ENCODE peak calls at places on chromosomes 4 and X, in seven cellular contexts. T, M, R, G, X, E and P are unnamed samples.
A peak's percentile ranks its signal among the peaks of the same experiment; 100 is the strongest.

GRCh38 chrX:8044861-8045434 is 117.7 kb upstream of the PNPLA4 start:
- DNase-seq in T (no peak), M (no peak), R (no peak), G (peak; percentile 11), X (no peak), E (no peak), P (no peak)

GRCh38 chrX:13658602-13659001 is 5.7 kb downstream of the TCEANC start:
- DNase-seq in E (peak; percentile 60), G (peak; percentile 51), T (peak; percentile 84), X (no peak), R (peak; percentile 49), M (no peak), P (peak; percentile 26)

GRCh38 chrX:148633509-148633908 is 133.1 kb downstream of the AFF2 start:
- DNase-seq in T (no peak), X (no peak), R (no peak), E (no peak), M (no peak), G (no peak), P (no peak)

GRCh38 chrX:115560211-115560977 is 580 bp upstream of the PLS3 start:
- DNase-seq in R (no peak), M (no peak), X (no peak), T (peak; percentile 71), E (peak; percentile 79), G (peak; percentile 81), P (no peak)

GRCh38 chr4:576245-576821 is at the start of gene TMEM271:
- DNase-seq in G (no peak), T (no peak), M (no peak), X (no peak), E (no peak), R (no peak), P (no peak)

GRCh38 chr4:2301806-2302205 is 39.9 kb upstream of the MXD4 start:
- DNase-seq in X (no peak), G (no peak), E (no peak), R (no peak), T (no peak), M (no peak), P (no peak)

GRCh38 chr4:84028340-84028739 is 470.8 kb downstream of the NKX6-1 start:
- DNase-seq in M (no peak), E (no peak), T (no peak), G (no peak), R (no peak), X (no peak), P (no peak)

GRCh38 chrX:36978886-36979285 is 29.3 kb upstream of the FAM47C start:
- DNase-seq in M (no peak), X (no peak), G (peak; percentile 31), E (no peak), T (peak; percentile 0), R (peak; percentile 0), P (no peak)

GRCh38 chr4:22202351-22203343 is 254.1 kb upstream of the KCNIP4 start:
- DNase-seq in T (peak; percentile 83), X (peak; percentile 38), R (no peak), M (no peak), E (peak; percentile 18), G (peak; percentile 70), P (no peak)

GRCh38 chr4:55397521-55398321 is 2.0 kb downstream of the TMEM165 start:
- DNase-seq in R (peak; percentile 81), X (no peak), E (peak; percentile 28), G (peak; percentile 86), T (peak; percentile 89), M (no peak), P (no peak)

GRCh38 chrX:150696836-150697235 is 3.6 kb downstream of the MTMR1 start:
- DNase-seq in M (no peak), R (no peak), T (no peak), E (no peak), X (no peak), G (no peak), P (no peak)

GRCh38 chr4:145840162-145840768 is 98.4 kb downstream of the ZNF827 start:
- DNase-seq in M (no peak), R (peak; percentile 53), E (peak; percentile 33), T (peak; percentile 59), G (peak; percentile 33), X (no peak), P (peak; percentile 43)

GRCh38 chrX:119118780-119119395 is 8.7 kb downstream of the KIAA1210 start:
- DNase-seq in T (peak; percentile 56), M (peak; percentile 30), R (peak; percentile 27), X (peak; percentile 32), E (peak; percentile 53), G (peak; percentile 8), P (peak; percentile 5)

GRCh38 chr4:102869569-102870227 is 906 bp downstream of the CISD2 start:
- DNase-seq in M (no peak), T (no peak), E (no peak), X (no peak), G (no peak), R (no peak), P (peak; percentile 33)

GRCh38 chr4:127229866-127230608 is 402.7 kb upstream of the INTU start:
- DNase-seq in G (no peak), X (no peak), E (no peak), R (peak; percentile 45), M (no peak), T (no peak), P (no peak)

GRCh38 chr4:90181644-90182043 is 54.5 kb downstream of the CCSER1 start:
- DNase-seq in T (no peak), X (no peak), G (peak; percentile 2), E (peak; percentile 44), R (no peak), M (no peak), P (no peak)

GRCh38 chr4:147201016-147201415 is 255.4 kb upstream of the TTC29 start:
- DNase-seq in G (no peak), T (no peak), M (no peak), E (no peak), R (no peak), X (no peak), P (no peak)

GRCh38 chrX:107747596-107748161 is 27.9 kb downstream of the TSC22D3 start:
- DNase-seq in R (peak; percentile 52), G (peak; percentile 73), M (no peak), E (peak; percentile 58), X (peak; percentile 22), T (peak; percentile 59), P (no peak)

GRCh38 chr4:140071806-140072205 is 82.2 kb downstream of the MAML3 start:
- DNase-seq in R (peak; percentile 99), G (peak; percentile 75), X (peak; percentile 33), E (no peak), T (peak; percentile 80), M (peak; percentile 49), P (peak; percentile 30)

GRCh38 chr4:152651473-152652060 is 28.2 kb downstream of the TMEM154 start:
- DNase-seq in X (no peak), T (no peak), M (no peak), R (no peak), G (no peak), E (no peak), P (no peak)

GRCh38 chrX:153641575-153642312 is 5.3 kb upstream of the DUSP9 start:
- DNase-seq in M (no peak), X (no peak), R (no peak), T (no peak), G (no peak), E (peak; percentile 37), P (no peak)

GRCh38 chrX:141258080-141258479 is 15.8 kb upstream of the SPANXC start:
- DNase-seq in R (no peak), T (no peak), M (no peak), X (no peak), E (no peak), G (no peak), P (no peak)

GRCh38 chr4:154960476-154960875 is 179.4 kb downstream of the RBM46 start:
- DNase-seq in M (no peak), E (no peak), G (no peak), X (no peak), T (no peak), R (no peak), P (no peak)

GRCh38 chr4:121898150-121898549 is 27.9 kb upstream of the BBS7 start:
- DNase-seq in M (no peak), G (peak; percentile 8), E (no peak), X (peak; percentile 12), R (no peak), T (no peak), P (no peak)

GRCh38 chr4:55143858-55144257 is 18.5 kb upstream of the KDR start:
- DNase-seq in X (no peak), R (no peak), T (no peak), G (peak; percentile 19), M (no peak), E (no peak), P (no peak)

GRCh38 chrX:3811331-3812311 is 98.2 kb upstream of the PRKX start:
- DNase-seq in T (peak; percentile 72), M (peak; percentile 13), E (peak; percentile 52), X (peak; percentile 28), G (peak; percentile 25), R (peak; percentile 50), P (peak; percentile 63)

GRCh38 chr4:41611881-41612871 is 74.2 kb downstream of the LIMCH1 start:
- DNase-seq in T (peak; percentile 62), M (no peak), G (peak; percentile 59), X (peak; percentile 51), E (peak; percentile 55), R (peak; percentile 62), P (no peak)

GRCh38 chr4:56937262-56937661 is 29.6 kb downstream of the REST start:
- DNase-seq in G (peak; percentile 84), E (no peak), T (peak; percentile 77), R (peak; percentile 75), X (no peak), M (no peak), P (no peak)
- H3K4me3 ChIP-seq in G (no peak overlapping the region), E (no peak overlapping the region), T (no peak overlapping the region), R (no peak overlapping the region), X (no peak overlapping the region), M (no peak overlapping the region), P (no peak overlapping the region)

DNA sequence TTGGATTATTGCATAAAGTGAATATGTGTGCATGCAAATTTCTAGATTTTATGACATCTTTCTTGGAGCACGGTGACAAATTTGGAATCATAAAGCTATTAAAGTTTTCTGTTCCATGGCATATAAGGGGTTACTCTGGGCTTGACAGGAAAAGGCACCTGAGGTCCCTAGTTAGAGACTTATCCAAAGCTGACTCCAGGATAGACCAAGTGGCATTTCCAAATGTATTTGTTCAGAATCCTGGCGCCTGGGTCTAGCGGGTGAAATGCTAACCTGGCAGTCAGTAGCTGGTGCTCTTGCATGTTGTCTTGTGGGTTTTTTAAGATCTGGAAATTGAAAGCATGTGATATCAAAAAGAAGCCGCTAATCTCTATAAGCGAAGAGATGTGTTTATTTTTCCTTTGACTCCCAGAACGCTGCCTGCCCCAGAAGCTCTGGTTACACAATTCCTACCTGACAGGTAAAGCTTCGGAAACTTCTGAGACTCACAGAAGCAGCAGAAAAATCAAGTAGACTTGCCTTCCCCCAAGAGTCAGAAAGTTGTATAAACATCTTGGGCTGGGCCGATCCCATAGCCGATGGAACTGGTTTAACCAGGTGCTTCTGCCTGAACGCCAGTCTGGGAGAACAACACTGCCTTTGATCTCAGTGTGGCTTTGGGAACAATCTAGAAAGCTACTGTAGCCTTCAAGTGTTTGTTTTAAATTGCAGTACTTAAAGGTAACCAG is 12.9 kb upstream of the ZCCHC4 start:
- DNase-seq in E (peak; percentile 80), T (no peak), M (no peak), R (no peak), X (peak; percentile 51), G (peak; percentile 74), P (no peak)
- TF ChIP-seq CTCF in E (no peak), T (no peak), M (no peak), R (no peak), X (no peak), G (peak; percentile 20), P (no peak)

GRCh38 chr4:68336530-68336929 is 13.4 kb downstream of the YTHDC1 start:
- DNase-seq in G (no peak), R (no peak), T (no peak), M (no peak), E (no peak), X (no peak), P (no peak)
- H3K4me3 ChIP-seq in G (no peak overlapping the region), R (no peak overlapping the region), T (no peak overlapping the region), M (no peak overlapping the region), E (no peak overlapping the region), X (no peak overlapping the region), P (no peak overlapping the region)

GRCh38 chrX:103776586-103776985 is at the start of gene PLP1:
- DNase-seq in R (no peak), G (no peak), X (no peak), E (no peak), T (no peak), M (no peak), P (no peak)
- TF ChIP-seq CTCF in R (no peak), G (no peak), X (no peak), E (no peak), T (no peak), M (no peak), P (no peak)